ENCODE peak calls at places on chromosome 19, in eight cellular contexts. One of them, this sample, is unnamed. For H3K36me3, the result is how much of the 10 kb centered on the place peaks cover.

GRCh38 chr19:4138445-4138844 is 14.5 kb upstream of the MAP2K2 start:
- DNase-seq in BJ: no peak
- DNase-seq in Karpas-422: no peak
- DNase-seq in heart right ventricle: no peak
- DNase-seq in hepatocyte: no peak
- DNase-seq in mesendoderm: no peak
- DNase-seq in brain microvascular endothelial cell: no peak
- DNase-seq in esophagus muscularis mucosa: no peak
- DNase-seq in this sample: no peak

GRCh38 chr19:51733742-51734522 is 10.1 kb upstream of the HAS1 start:
- DNase-seq in Karpas-422: no peak
- DNase-seq in BJ: no peak
- DNase-seq in brain microvascular endothelial cell: no peak
- DNase-seq in heart right ventricle: no peak
- DNase-seq in mesendoderm: peak
- DNase-seq in hepatocyte: no peak
- DNase-seq in esophagus muscularis mucosa: no peak
- DNase-seq in this sample: no peak

GRCh38 chr19:16160943-16161560 is 12.3 kb downstream of the CIB3 start:
- DNase-seq in BJ: no peak
- DNase-seq in heart right ventricle: no peak
- DNase-seq in Karpas-422: no peak
- DNase-seq in brain microvascular endothelial cell: peak
- DNase-seq in esophagus muscularis mucosa: no peak
- DNase-seq in hepatocyte: peak
- DNase-seq in mesendoderm: peak
- DNase-seq in this sample: no peak

GRCh38 chr19:27974082-27974513 is 1238.9 kb downstream of the UQCRFS1 start:
- DNase-seq in esophagus muscularis mucosa: no peak
- DNase-seq in BJ: no peak
- DNase-seq in brain microvascular endothelial cell: peak
- DNase-seq in hepatocyte: peak
- DNase-seq in heart right ventricle: no peak
- DNase-seq in Karpas-422: peak
- DNase-seq in mesendoderm: peak
- DNase-seq in this sample: peak

GRCh38 chr19:30362156-30362754 is 9.9 kb upstream of the ZNF536 start:
- DNase-seq in BJ: no peak
- DNase-seq in mesendoderm: peak
- DNase-seq in esophagus muscularis mucosa: no peak
- DNase-seq in heart right ventricle: no peak
- DNase-seq in brain microvascular endothelial cell: no peak
- DNase-seq in Karpas-422: no peak
- DNase-seq in hepatocyte: no peak
- DNase-seq in this sample: no peak

GRCh38 chr19:35513231-35513974 is at the start of gene DMKN:
- DNase-seq in heart right ventricle: no peak
- DNase-seq in brain microvascular endothelial cell: peak
- DNase-seq in mesendoderm: peak
- DNase-seq in esophagus muscularis mucosa: no peak
- DNase-seq in hepatocyte: peak
- DNase-seq in BJ: no peak
- DNase-seq in Karpas-422: no peak
- DNase-seq in this sample: peak

GRCh38 chr19:33035461-33035860 is 29.2 kb downstream of the RHPN2 start:
- DNase-seq in hepatocyte: no peak
- DNase-seq in brain microvascular endothelial cell: no peak
- DNase-seq in BJ: no peak
- DNase-seq in Karpas-422: no peak
- DNase-seq in mesendoderm: no peak
- DNase-seq in heart right ventricle: no peak
- DNase-seq in esophagus muscularis mucosa: no peak
- DNase-seq in this sample: no peak

GRCh38 chr19:35155981-35156672 is 1.6 kb downstream of the FXYD5 start:
- DNase-seq in heart right ventricle: no peak
- DNase-seq in hepatocyte: no peak
- DNase-seq in brain microvascular endothelial cell: no peak
- DNase-seq in BJ: no peak
- DNase-seq in Karpas-422: no peak
- DNase-seq in mesendoderm: no peak
- DNase-seq in esophagus muscularis mucosa: no peak
- DNase-seq in this sample: no peak

GRCh38 chr19:52336117-52336811 is at the start of gene ZNF610:
- DNase-seq in hepatocyte: peak
- DNase-seq in BJ: peak
- DNase-seq in brain microvascular endothelial cell: peak
- DNase-seq in Karpas-422: peak
- DNase-seq in heart right ventricle: peak
- DNase-seq in mesendoderm: peak
- DNase-seq in esophagus muscularis mucosa: peak
- DNase-seq in this sample: peak

GRCh38 chr19:17488593-17489391 is 18.5 kb downstream of the SLC27A1 start:
- DNase-seq in Karpas-422: peak
- DNase-seq in mesendoderm: peak
- DNase-seq in hepatocyte: peak
- DNase-seq in esophagus muscularis mucosa: no peak
- DNase-seq in heart right ventricle: peak
- DNase-seq in BJ: no peak
- DNase-seq in brain microvascular endothelial cell: no peak
- DNase-seq in this sample: peak

GRCh38 chr19:39998511-39998910 is 1.7 kb downstream of the ZNF546 start:
- DNase-seq in heart right ventricle: no peak
- DNase-seq in esophagus muscularis mucosa: no peak
- DNase-seq in brain microvascular endothelial cell: no peak
- DNase-seq in Karpas-422: no peak
- DNase-seq in BJ: no peak
- DNase-seq in hepatocyte: no peak
- DNase-seq in mesendoderm: no peak
- DNase-seq in this sample: no peak

GRCh38 chr19:10352764-10353671 is 13.6 kb upstream of the ICAM3 start:
- DNase-seq in heart right ventricle: peak
- DNase-seq in mesendoderm: peak
- DNase-seq in esophagus muscularis mucosa: no peak
- DNase-seq in brain microvascular endothelial cell: no peak
- DNase-seq in BJ: no peak
- DNase-seq in hepatocyte: peak
- DNase-seq in Karpas-422: no peak
- DNase-seq in this sample: peak

DNA sequence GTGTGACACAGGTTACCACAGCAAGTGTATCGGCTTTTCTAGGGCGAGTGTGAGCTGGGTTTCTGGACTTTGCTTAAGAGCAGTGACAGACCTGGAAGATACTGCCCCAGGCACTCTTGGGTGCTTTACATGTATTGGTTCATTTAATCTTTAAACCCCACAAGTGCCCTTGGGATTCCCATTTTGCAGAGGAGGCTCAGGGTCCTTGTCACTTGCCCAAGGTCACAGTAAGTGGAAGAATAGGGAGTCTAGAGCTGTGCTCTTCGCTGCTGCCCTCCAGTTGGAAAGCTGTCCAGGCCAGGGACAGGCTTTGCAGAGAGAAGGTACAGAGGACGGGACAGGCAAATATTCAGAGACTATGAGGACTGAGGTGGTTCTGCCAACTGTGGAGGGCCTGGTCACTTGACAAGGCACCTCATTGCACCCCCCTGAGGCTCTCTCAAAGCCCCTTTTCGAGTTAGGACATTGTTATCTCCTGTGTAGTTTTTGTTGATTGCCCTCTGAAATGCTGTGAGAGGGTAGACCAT is 42.4 kb downstream of the BBC3 start:
- DNase-seq in Karpas-422: no peak
- DNase-seq in BJ: no peak
- DNase-seq in esophagus muscularis mucosa: no peak
- DNase-seq in mesendoderm: no peak
- DNase-seq in heart right ventricle: no peak
- DNase-seq in brain microvascular endothelial cell: no peak
- DNase-seq in hepatocyte: no peak
- DNase-seq in this sample: no peak
- H3K36me3 ChIP-seq in Karpas-422: under half
- H3K36me3 ChIP-seq in BJ: under half
- H3K36me3 ChIP-seq in esophagus muscularis mucosa: under half
- H3K36me3 ChIP-seq in mesendoderm: under half
- H3K36me3 ChIP-seq in heart right ventricle: under half
- H3K36me3 ChIP-seq in brain microvascular endothelial cell: under half
- H3K36me3 ChIP-seq in hepatocyte: under half
- H3K36me3 ChIP-seq in this sample: under half

GRCh38 chr19:57689750-57690149 is 8.0 kb downstream of the ZNF551 start:
- DNase-seq in BJ: no peak
- DNase-seq in esophagus muscularis mucosa: no peak
- DNase-seq in heart right ventricle: no peak
- DNase-seq in mesendoderm: no peak
- DNase-seq in hepatocyte: no peak
- DNase-seq in brain microvascular endothelial cell: no peak
- DNase-seq in Karpas-422: no peak
- DNase-seq in this sample: no peak
- H3K36me3 ChIP-seq in BJ: under half
- H3K36me3 ChIP-seq in esophagus muscularis mucosa: under half
- H3K36me3 ChIP-seq in heart right ventricle: under half
- H3K36me3 ChIP-seq in mesendoderm: under half
- H3K36me3 ChIP-seq in hepatocyte: under half
- H3K36me3 ChIP-seq in brain microvascular endothelial cell: under half
- H3K36me3 ChIP-seq in Karpas-422: half or more
- H3K36me3 ChIP-seq in this sample: under half

GRCh38 chr19:19276851-19277250 is 3.8 kb upstream of the TM6SF2 start:
- DNase-seq in heart right ventricle: no peak
- DNase-seq in mesendoderm: no peak
- DNase-seq in BJ: no peak
- DNase-seq in Karpas-422: no peak
- DNase-seq in brain microvascular endothelial cell: no peak
- DNase-seq in esophagus muscularis mucosa: no peak
- DNase-seq in hepatocyte: peak
- DNase-seq in this sample: peak
- H3K36me3 ChIP-seq in heart right ventricle: half or more
- H3K36me3 ChIP-seq in mesendoderm: under half
- H3K36me3 ChIP-seq in BJ: under half
- H3K36me3 ChIP-seq in Karpas-422: under half
- H3K36me3 ChIP-seq in brain microvascular endothelial cell: under half
- H3K36me3 ChIP-seq in esophagus muscularis mucosa: under half
- H3K36me3 ChIP-seq in hepatocyte: under half
- H3K36me3 ChIP-seq in this sample: under half

DNA sequence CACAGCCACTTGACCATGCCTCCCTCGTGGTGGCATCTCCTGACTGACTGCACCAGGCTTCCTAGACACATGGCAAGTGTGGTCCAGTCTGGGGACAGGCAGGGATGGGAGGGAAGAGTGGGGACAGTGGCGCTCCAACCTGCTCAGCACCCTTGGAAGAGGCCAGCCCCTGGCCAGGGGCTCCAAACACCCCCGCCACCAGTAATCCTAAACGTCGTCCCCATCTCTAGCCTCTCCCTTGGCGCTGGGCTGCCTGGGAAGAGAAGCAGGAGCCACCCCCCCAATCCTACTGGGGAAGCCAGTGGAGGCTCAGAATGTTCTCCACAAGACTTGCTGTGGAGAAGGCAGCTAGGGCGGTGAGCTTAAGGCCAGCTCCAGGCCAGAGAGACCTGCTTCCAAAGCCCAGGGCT is 2.7 kb downstream of the RPL36 start:
- DNase-seq in Karpas-422: no peak
- DNase-seq in mesendoderm: no peak
- DNase-seq in BJ: no peak
- DNase-seq in hepatocyte: peak
- DNase-seq in esophagus muscularis mucosa: no peak
- DNase-seq in heart right ventricle: no peak
- DNase-seq in brain microvascular endothelial cell: no peak
- DNase-seq in this sample: no peak
- H3K36me3 ChIP-seq in Karpas-422: under half
- H3K36me3 ChIP-seq in mesendoderm: under half
- H3K36me3 ChIP-seq in BJ: half or more
- H3K36me3 ChIP-seq in hepatocyte: under half
- H3K36me3 ChIP-seq in esophagus muscularis mucosa: under half
- H3K36me3 ChIP-seq in heart right ventricle: half or more
- H3K36me3 ChIP-seq in brain microvascular endothelial cell: half or more
- H3K36me3 ChIP-seq in this sample: under half

DNA sequence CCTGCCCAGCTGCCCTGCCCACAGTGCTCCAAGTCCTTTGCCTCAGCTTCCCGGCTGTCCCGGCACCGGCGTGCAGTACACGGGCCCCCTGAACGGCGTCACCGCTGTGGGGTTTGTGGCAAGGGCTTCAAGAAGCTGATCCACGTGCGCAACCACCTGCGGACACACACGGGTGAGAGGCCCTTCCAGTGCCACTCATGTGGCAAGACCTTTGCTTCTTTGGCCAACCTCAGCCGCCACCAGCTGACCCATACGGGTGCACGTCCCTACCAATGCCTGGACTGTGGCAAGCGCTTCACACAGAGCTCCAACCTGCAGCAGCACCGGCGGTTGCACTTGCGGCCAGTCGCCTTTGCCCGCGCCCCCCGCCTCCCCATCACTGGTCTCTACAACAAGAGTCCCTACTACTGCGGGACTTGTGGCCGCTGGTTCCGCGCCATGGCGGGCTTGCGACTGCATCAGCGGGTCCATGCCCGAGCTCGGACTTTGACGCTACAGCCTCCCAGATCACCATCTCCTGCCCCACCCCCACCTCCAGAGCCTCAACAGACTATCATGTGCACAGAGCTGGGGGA is 5.7 kb downstream of the ZNF526 start:
- DNase-seq in esophagus muscularis mucosa: no peak
- DNase-seq in BJ: no peak
- DNase-seq in Karpas-422: no peak
- DNase-seq in hepatocyte: no peak
- DNase-seq in heart right ventricle: no peak
- DNase-seq in brain microvascular endothelial cell: no peak
- DNase-seq in mesendoderm: no peak
- DNase-seq in this sample: no peak
- H3K36me3 ChIP-seq in esophagus muscularis mucosa: under half
- H3K36me3 ChIP-seq in BJ: under half
- H3K36me3 ChIP-seq in Karpas-422: under half
- H3K36me3 ChIP-seq in hepatocyte: under half
- H3K36me3 ChIP-seq in heart right ventricle: under half
- H3K36me3 ChIP-seq in brain microvascular endothelial cell: half or more
- H3K36me3 ChIP-seq in mesendoderm: under half
- H3K36me3 ChIP-seq in this sample: under half

DNA sequence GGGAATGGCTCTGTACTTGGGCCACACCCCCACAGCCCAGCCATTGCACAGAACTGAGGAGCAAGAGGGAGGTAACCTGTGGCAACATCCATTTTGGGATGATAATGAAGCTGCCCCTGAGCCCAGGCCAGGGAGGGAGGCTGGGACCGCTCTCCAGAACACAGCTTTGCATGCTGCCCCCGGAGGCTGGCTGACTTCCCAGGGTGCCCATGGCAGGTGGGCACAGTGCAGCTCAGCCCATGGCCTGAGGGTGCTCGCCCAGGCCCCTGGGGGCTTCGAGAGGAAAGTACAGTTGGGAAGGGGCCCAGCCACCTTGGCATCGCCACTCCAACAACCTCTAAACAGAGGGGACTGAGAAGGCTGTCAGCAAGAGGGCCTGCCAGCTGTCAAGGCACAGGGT is 5.7 kb downstream of the COPE start:
- DNase-seq in esophagus muscularis mucosa: no peak
- DNase-seq in heart right ventricle: no peak
- DNase-seq in brain microvascular endothelial cell: no peak
- DNase-seq in mesendoderm: no peak
- DNase-seq in hepatocyte: no peak
- DNase-seq in BJ: no peak
- DNase-seq in Karpas-422: no peak
- DNase-seq in this sample: no peak
- H3K36me3 ChIP-seq in esophagus muscularis mucosa: under half
- H3K36me3 ChIP-seq in heart right ventricle: under half
- H3K36me3 ChIP-seq in brain microvascular endothelial cell: under half
- H3K36me3 ChIP-seq in mesendoderm: under half
- H3K36me3 ChIP-seq in hepatocyte: under half
- H3K36me3 ChIP-seq in BJ: under half
- H3K36me3 ChIP-seq in Karpas-422: under half
- H3K36me3 ChIP-seq in this sample: under half

GRCh38 chr19:5138606-5139594 is 170.0 kb downstream of the KDM4B start:
- DNase-seq in heart right ventricle: peak
- DNase-seq in hepatocyte: no peak
- DNase-seq in BJ: peak
- DNase-seq in mesendoderm: no peak
- DNase-seq in esophagus muscularis mucosa: no peak
- DNase-seq in Karpas-422: no peak
- DNase-seq in brain microvascular endothelial cell: peak
- DNase-seq in this sample: no peak
- H3K36me3 ChIP-seq in heart right ventricle: under half
- H3K36me3 ChIP-seq in hepatocyte: under half
- H3K36me3 ChIP-seq in BJ: half or more
- H3K36me3 ChIP-seq in mesendoderm: under half
- H3K36me3 ChIP-seq in esophagus muscularis mucosa: half or more
- H3K36me3 ChIP-seq in Karpas-422: under half
- H3K36me3 ChIP-seq in brain microvascular endothelial cell: under half
- H3K36me3 ChIP-seq in this sample: under half